ENCODE peak calls at places on chromosomes 2 and 18, in eight cellular contexts. V is GM23338, E is bronchial epithelial cell, Z is NCI-H1092, D is HS-5, R is body of pancreas, I is NCI-H345, L is coronary artery. Q is an unnamed sample.

GRCh38 chr2:24613154-24613814 is 122.2 kb downstream of the NCOA1 start:
- DNase-seq in V (peak), E (peak), Z (no peak), D (no peak), R (no peak), I (peak), L (no peak), Q (peak)

GRCh38 chr18:44028109-44028508 is 652.6 kb upstream of the SETBP1 start:
- DNase-seq in V (no peak), E (no peak), Z (no peak), D (no peak), R (no peak), I (no peak), L (no peak), Q (no peak)

GRCh38 chr2:174522553-174522952 is 35.7 kb upstream of the GPR155 start:
- DNase-seq in V (peak), E (peak), Z (no peak), D (no peak), R (peak), I (no peak), L (no peak), Q (no peak)

GRCh38 chr2:73112026-73112912 is 479 bp downstream of the RAB11FIP5 start:
- DNase-seq in V (peak), E (no peak), Z (no peak), D (no peak), R (peak), I (peak), L (no peak), Q (peak)

GRCh38 chr18:48962857-48963554 is 12.2 kb upstream of the SMAD7 start:
- DNase-seq in V (no peak), E (no peak), Z (no peak), D (no peak), R (no peak), I (no peak), L (peak), Q (no peak)

GRCh38 chr2:9136997-9137819 is 69.4 kb upstream of the ASAP2 start:
- DNase-seq in V (no peak), E (no peak), Z (no peak), D (no peak), R (no peak), I (no peak), L (no peak), Q (no peak)

GRCh38 chr2:146748046-146748445 is 1096.8 kb upstream of the ACVR2A start:
- DNase-seq in V (no peak), E (no peak), Z (no peak), D (no peak), R (no peak), I (no peak), L (no peak), Q (no peak)

GRCh38 chr2:120703330-120703994 is 32.2 kb upstream of the GLI2 start:
- DNase-seq in V (no peak), E (peak), Z (no peak), D (peak), R (no peak), I (no peak), L (no peak), Q (no peak)

GRCh38 chr18:49899647-49900330 is 86.5 kb upstream of the ACAA2 start:
- DNase-seq in V (peak), E (no peak), Z (peak), D (no peak), R (peak), I (peak), L (no peak), Q (no peak)

GRCh38 chr2:236177604-236177966 is 9.4 kb upstream of the GBX2 start:
- DNase-seq in V (peak), E (no peak), Z (peak), D (no peak), R (peak), I (peak), L (peak), Q (peak)

Q was measured in stimulated activated naive CD8-positive, alpha-beta T cell treated with anti-CD3 and anti-CD28 coated beads, Interleukin-15, amount 100 ng/mL, for 72 hours.